ENCODE peak calls at places on chromosomes 5 and 9, in nine cellular contexts. E is Caco-2, X is AG04450, W is A549, Y is cardiac fibroblast, L is RWPE1, Q is fibroblast of pulmonary artery, S is fibroblast of mammary gland, R is dorsolateral prefrontal cortex. V is an unnamed sample.

GRCh38 chr5:93054424-93055165 is 526.4 kb downstream of the NR2F1-AS1 start:
- DNase-seq in E (no peak), X (no peak), W (no peak), Y (peak; percentile 79), L (no peak), Q (peak; percentile 91), S (peak; percentile 62), R (no peak), V (no peak)

GRCh38 chr5:57492632-57493031 is 10.0 kb upstream of the ACTBL2 start:
- DNase-seq in E (no peak), X (no peak), W (no peak), Y (peak; percentile 27), L (no peak), Q (no peak), S (no peak), R (no peak), V (no peak)

GRCh38 chr5:160442824-160443431 is 21.3 kb downstream of the PTTG1 start:
- DNase-seq in E (no peak), X (no peak), W (no peak), Y (no peak), L (no peak), Q (peak; percentile 26), S (no peak), R (no peak), V (no peak)

GRCh38 chr5:81802625-81803024 is 51.7 kb upstream of the SSBP2 start:
- DNase-seq in E (no peak), X (no peak), W (no peak), Y (no peak), L (no peak), Q (no peak), S (no peak), R (no peak), V (no peak)

GRCh38 chr9:9100070-9100469 is 1300.5 kb upstream of the DMAC1 start:
- DNase-seq in E (no peak), X (no peak), W (no peak), Y (no peak), L (no peak), Q (no peak), S (no peak), R (no peak), V (no peak)

GRCh38 chr9:7710686-7711085 is 88.9 kb downstream of the DMAC1 start:
- DNase-seq in E (no peak), X (no peak), W (no peak), Y (no peak), L (no peak), Q (no peak), S (no peak), R (no peak), V (no peak)

GRCh38 chr9:13032585-13032984 is 246.9 kb downstream of the MPDZ start:
- DNase-seq in E (no peak), X (no peak), W (no peak), Y (no peak), L (no peak), Q (no peak), S (no peak), R (no peak), V (no peak)

GRCh38 chr5:160899735-160900134 is 47.7 kb upstream of the ATP10B start:
- DNase-seq in E (no peak), X (no peak), W (no peak), Y (no peak), L (no peak), Q (no peak), S (no peak), R (no peak), V (no peak)

GRCh38 chr9:72203205-72203803 is 54.1 kb downstream of the GDA start:
- DNase-seq in E (no peak), X (no peak), W (peak; percentile 70), Y (peak; percentile 31), L (peak; percentile 74), Q (peak; percentile 41), S (peak; percentile 36), R (no peak), V (no peak)
- TF ChIP-seq CTCF in E (peak; percentile 37), X (peak; percentile 63), W (peak; percentile 73), Y (peak; percentile 45), L (peak; percentile 62), Q (peak; percentile 63), S (peak; percentile 53), R (peak; percentile 50), V (no peak)

GRCh38 chr5:111407562-111407961 is 104.8 kb downstream of the STARD4 start:
- DNase-seq in E (no peak), X (no peak), W (no peak), Y (no peak), L (no peak), Q (no peak), S (no peak), R (no peak), V (no peak)

GRCh38 chr5:111399113-111399512 is 113.2 kb downstream of the STARD4 start:
- DNase-seq in E (no peak), X (no peak), W (no peak), Y (no peak), L (no peak), Q (no peak), S (no peak), R (no peak), V (no peak)

GRCh38 chr5:111404270-111404769 is 108.0 kb downstream of the STARD4 start:
- DNase-seq in E (no peak), X (no peak), W (no peak), Y (no peak), L (no peak), Q (peak; percentile 22), S (no peak), R (no peak), V (no peak)

GRCh38 chr5:111398013-111398412 is 114.3 kb downstream of the STARD4 start:
- DNase-seq in E (no peak), X (no peak), W (no peak), Y (no peak), L (no peak), Q (no peak), S (no peak), R (no peak), V (no peak)

DNA sequence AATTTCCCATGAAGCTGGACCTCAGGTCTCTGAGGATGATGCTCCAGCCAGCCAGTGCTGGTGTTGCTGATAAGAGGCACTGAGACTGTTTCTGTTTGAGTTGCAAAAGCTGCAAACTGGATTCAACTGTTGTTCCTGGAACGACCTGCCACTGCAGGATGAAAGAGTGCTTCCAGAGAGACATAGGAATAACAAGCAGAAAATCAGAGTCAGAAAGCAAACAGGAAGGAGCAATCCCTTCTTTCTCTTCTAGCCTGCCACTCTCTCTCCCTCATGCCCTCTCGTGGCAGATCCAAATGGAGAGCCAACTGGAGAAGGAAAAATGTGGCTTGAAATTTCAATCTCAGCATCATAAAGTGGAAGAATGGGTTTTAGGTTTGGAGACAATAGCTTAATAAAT is 110.4 kb downstream of the STARD4 start:
- DNase-seq in E (no peak), X (no peak), W (no peak), Y (no peak), L (no peak), Q (no peak), S (no peak), R (no peak), V (no peak)
- TF ChIP-seq CTCF in E (peak; percentile 20), X (peak; percentile 21), W (no peak), Y (no peak), L (no peak), Q (no peak), S (peak; percentile 12), R (no peak), V (no peak)

GRCh38 chr5:31819926-31820516 is 181.1 kb downstream of the PDZD2 start:
- DNase-seq in E (no peak), X (no peak), W (peak; percentile 23), Y (no peak), L (no peak), Q (no peak), S (no peak), R (no peak), V (no peak)

GRCh38 chr5:31824886-31825774 is 186.2 kb downstream of the PDZD2 start:
- DNase-seq in E (peak; percentile 43), X (peak; percentile 10), W (peak; percentile 63), Y (peak; percentile 77), L (peak; percentile 61), Q (peak; percentile 76), S (peak; percentile 71), R (no peak), V (no peak)

GRCh38 chr5:31827862-31828261 is 188.9 kb downstream of the PDZD2 start:
- DNase-seq in E (no peak), X (peak; percentile 30), W (no peak), Y (no peak), L (peak; percentile 48), Q (no peak), S (peak; percentile 76), R (no peak), V (no peak)

GRCh38 chr5:31825775-31826068 is 186.8 kb downstream of the PDZD2 start:
- DNase-seq in E (no peak), X (no peak), W (no peak), Y (no peak), L (no peak), Q (no peak), S (no peak), R (no peak), V (no peak)

GRCh38 chr5:31823477-31823876 is 184.5 kb downstream of the PDZD2 start:
- DNase-seq in E (no peak), X (no peak), W (no peak), Y (no peak), L (no peak), Q (peak; percentile 10), S (no peak), R (no peak), V (no peak)
- TF ChIP-seq CTCF in E (no peak), X (no peak), W (peak; percentile 9), Y (no peak), L (no peak), Q (peak; percentile 2), S (no peak), R (no peak), V (no peak)

GRCh38 chr9:95128177-95128524 is 189.4 kb downstream of the FANCC start:
- DNase-seq in E (no peak), X (no peak), W (no peak), Y (no peak), L (no peak), Q (no peak), S (no peak), R (no peak), V (no peak)

GRCh38 chr9:95126739-95127138 is 190.8 kb downstream of the FANCC start:
- DNase-seq in E (no peak), X (no peak), W (no peak), Y (no peak), L (no peak), Q (no peak), S (no peak), R (no peak), V (no peak)

GRCh38 chr9:95129651-95130291 is 187.7 kb downstream of the FANCC start:
- DNase-seq in E (no peak), X (no peak), W (no peak), Y (no peak), L (no peak), Q (no peak), S (no peak), R (no peak), V (no peak)

GRCh38 chr9:95125652-95126051 is 191.9 kb downstream of the FANCC start:
- DNase-seq in E (no peak), X (no peak), W (no peak), Y (no peak), L (no peak), Q (no peak), S (no peak), R (no peak), V (no peak)

DNA sequence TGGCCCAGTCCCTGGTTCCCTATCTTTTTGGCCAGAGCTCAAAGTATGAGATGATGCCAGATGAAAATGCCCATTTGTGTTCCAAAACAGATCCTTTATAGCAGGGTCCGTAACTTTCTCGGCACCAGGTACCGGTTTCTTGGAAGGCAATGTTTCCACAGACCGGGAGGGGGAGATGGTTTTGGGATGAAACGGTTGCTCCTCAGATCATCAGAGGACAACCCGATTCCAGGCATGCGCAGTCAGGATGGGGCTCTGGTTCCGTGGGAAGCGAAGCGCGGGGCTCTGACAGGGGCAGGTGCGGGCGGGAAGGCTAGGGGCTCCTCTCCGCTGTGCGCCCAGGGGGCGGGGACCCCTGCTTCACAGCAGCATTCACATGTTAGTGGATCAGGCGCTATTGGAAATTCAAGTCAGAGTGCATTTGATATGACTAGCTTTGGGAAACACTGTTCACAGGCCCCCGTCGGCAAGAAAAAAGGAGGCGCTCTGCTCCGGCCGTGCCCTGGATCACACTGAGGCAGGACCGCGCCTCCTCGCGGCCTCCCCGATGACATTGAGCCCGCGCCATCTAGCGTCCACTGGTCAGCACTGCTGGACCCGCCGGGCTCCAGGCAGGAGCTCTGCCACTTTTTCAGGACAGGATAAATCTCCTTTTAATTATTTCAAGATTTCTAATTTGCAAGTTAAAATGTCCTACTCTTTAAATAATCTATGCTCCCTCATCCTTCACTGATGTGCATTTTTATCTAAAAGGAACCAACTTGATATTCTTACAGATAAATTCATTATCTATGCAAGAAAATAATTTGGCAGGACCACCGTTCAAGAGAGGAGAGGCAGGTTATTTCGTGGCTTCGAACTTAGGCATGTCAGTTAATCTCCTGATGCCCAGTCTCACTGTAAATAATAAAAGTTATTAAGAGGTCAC is 190.0 kb downstream of the FANCC start:
- DNase-seq in E (peak; percentile 67), X (peak; percentile 46), W (peak; percentile 76), Y (peak; percentile 82), L (peak; percentile 91), Q (peak; percentile 80), S (peak; percentile 72), R (peak; percentile 90), V (peak; percentile 82)
- TF ChIP-seq CTCF in E (peak; percentile 95), X (peak; percentile 98), W (peak; percentile 95), Y (peak; percentile 98), L (peak; percentile 100), Q (peak; percentile 97), S (peak; percentile 91), R (peak; percentile 99), V (no peak)

V was measured in omental fat pad.